ENCODE peak calls at places on chromosomes 4 and X, in five cellular contexts. P is right lobe of liver, B is uterus, Z is stomach, E is IMR-90. K is an unnamed sample. For H3K4me1, the result is how much of the 10 kb centered on the place peaks cover.

GRCh38 chrX:13607996-13608365 is 38.6 kb downstream of the EGFL6 start:
- DNase-seq in Z (peak), E (no peak), P (no peak), B (no peak), K (no peak)

GRCh38 chr4:2058264-2059033 is 678 bp upstream of the NAT8L start:
- DNase-seq in P (no peak), Z (no peak), B (no peak), E (no peak), K (no peak)

GRCh38 chr4:38180456-38180855 is 220.3 kb downstream of the PTTG2 start:
- DNase-seq in P (no peak), E (peak), Z (no peak), B (no peak), K (no peak)

GRCh38 chr4:1570291-1571164 is 113.6 kb downstream of the FAM53A start:
- DNase-seq in P (no peak), B (no peak), E (no peak), Z (no peak), K (no peak)

GRCh38 chrX:44317196-44317595 is 26.3 kb downstream of the EFHC2 start:
- DNase-seq in P (no peak), B (no peak), Z (no peak), E (no peak), K (no peak)

GRCh38 chr4:185424905-185425599 is 712 bp downstream of the UFSP2 start:
- DNase-seq in E (peak), B (no peak), P (no peak), Z (no peak), K (no peak)

GRCh38 chr4:72418458-72418857 is 150.6 kb downstream of the ADAMTS3 start:
- DNase-seq in B (peak), E (peak), Z (no peak), P (peak), K (peak)

GRCh38 chr4:17636341-17636695 is 21.9 kb downstream of the MED28 start:
- DNase-seq in B (no peak), P (no peak), Z (no peak), E (no peak), K (no peak)

GRCh38 chr4:54378461-54378860 is 149.4 kb downstream of the PDGFRA start:
- DNase-seq in P (no peak), E (peak), B (no peak), Z (no peak), K (no peak)

GRCh38 chrX:39396358-39396995 is 595.2 kb downstream of the MID1IP1 start:
- DNase-seq in B (no peak), P (no peak), Z (no peak), E (no peak), K (no peak)

GRCh38 chr4:110533940-110534339 is 58.0 kb downstream of the ENPEP start:
- DNase-seq in E (peak), B (no peak), Z (no peak), P (no peak), K (no peak)

GRCh38 chrX:101362757-101363156 is 14.2 kb upstream of the TIMM8A start:
- DNase-seq in P (no peak), E (no peak), B (no peak), Z (no peak), K (no peak)

GRCh38 chrX:81259008-81259713 is 57.3 kb downstream of the SH3BGRL start:
- DNase-seq in P (no peak), E (peak), Z (no peak), B (no peak), K (peak)

GRCh38 chr4:164894725-164895124 is 17.7 kb downstream of the APELA start:
- DNase-seq in Z (no peak), E (no peak), B (no peak), P (no peak), K (no peak)

GRCh38 chrX:25721564-25721963 is 416.6 kb upstream of the MAGEB18 start:
- DNase-seq in B (no peak), P (no peak), E (no peak), Z (no peak), K (no peak)

GRCh38 chr4:121977251-121978168 is 25.6 kb upstream of the TRPC3 start:
- DNase-seq in Z (no peak), P (no peak), B (no peak), E (peak), K (no peak)

GRCh38 chrX:96994088-96994487 is 110.4 kb downstream of the RPA4 start:
- DNase-seq in B (no peak), P (no peak), E (no peak), Z (no peak), K (no peak)

GRCh38 chrX:49884290-49884862 is 5.1 kb downstream of the USP27X start:
- DNase-seq in P (peak), B (peak), Z (peak), E (peak), K (peak)

GRCh38 chr4:121462660-121463261 is 81.9 kb upstream of the QRFPR start:
- DNase-seq in E (peak), Z (peak), B (no peak), P (no peak), K (no peak)

GRCh38 chrX:29477878-29478277 is 737.5 kb upstream of the MAGEB2 start:
- DNase-seq in E (no peak), P (no peak), B (no peak), Z (no peak), K (no peak)

GRCh38 chrX:101803451-101803850 is 128.4 kb downstream of the ZMAT1 start:
- DNase-seq in Z (no peak), P (no peak), E (peak), B (no peak), K (no peak)

GRCh38 chr4:6742989-6743388 is 27.0 kb downstream of the BLOC1S4 start:
- DNase-seq in Z (no peak), P (no peak), B (no peak), E (no peak), K (no peak)

GRCh38 chr4:110501826-110502225 is 25.9 kb downstream of the ENPEP start:
- DNase-seq in Z (no peak), B (no peak), E (peak), P (no peak), K (no peak)

GRCh38 chr4:174578366-174578765 is 56.1 kb upstream of the HPGD start:
- DNase-seq in E (no peak), P (no peak), Z (no peak), B (no peak), K (no peak)

GRCh38 chrX:44025611-44026010 is 52.4 kb upstream of the NDP start:
- DNase-seq in Z (no peak), B (no peak), P (no peak), E (peak), K (no peak)

GRCh38 chrX:138756234-138756633 is 44.7 kb upstream of the FGF13 start:
- DNase-seq in Z (no peak), P (no peak), B (no peak), E (no peak), K (peak)

GRCh38 chr4:3128058-3128457 is 53.6 kb downstream of the HTT start:
- DNase-seq in Z (no peak), P (no peak), B (no peak), E (no peak), K (no peak)

GRCh38 chrX:23902419-23902818 is 5.3 kb downstream of the APOO start:
- DNase-seq in P (no peak), B (no peak), Z (no peak), E (peak), K (no peak)

GRCh38 chrX:37879692-37880091 is 32.3 kb upstream of the DYNLT3 start:
- DNase-seq in E (no peak), P (no peak), Z (no peak), B (no peak), K (no peak)

GRCh38 chr4:150723727-150724411 is 141.9 kb downstream of the MAB21L2 start:
- DNase-seq in Z (no peak), B (no peak), E (no peak), P (no peak), K (no peak)

GRCh38 chr4:41569957-41570356 is 32.0 kb downstream of the LIMCH1 start:
- DNase-seq in Z (no peak), B (no peak), E (no peak), P (no peak), K (peak)

GRCh38 chr4:138632856-138633255 is 382.7 kb upstream of the NOCT start:
- DNase-seq in Z (no peak), P (no peak), E (no peak), B (no peak), K (no peak)

GRCh38 chr4:76600447-76600846 is 165.4 kb downstream of the SHROOM3 start:
- DNase-seq in E (no peak), P (no peak), Z (no peak), B (no peak), K (no peak)

GRCh38 chrX:133215747-133216146 is 2.4 kb downstream of the TFDP3 start:
- DNase-seq in B (no peak), Z (no peak), E (peak), P (no peak), K (no peak)

GRCh38 chrX:108732630-108733321 is 3.6 kb downstream of the IRS4 start:
- DNase-seq in Z (no peak), B (no peak), P (no peak), E (no peak), K (no peak)

GRCh38 chrX:86806786-86807185 is 658.5 kb downstream of the DACH2 start:
- DNase-seq in Z (no peak), B (no peak), E (peak), P (no peak), K (no peak)

GRCh38 chr4:70747874-70748273 is 26.1 kb downstream of the RUFY3 start:
- DNase-seq in Z (no peak), P (no peak), B (no peak), E (peak), K (no peak)

GRCh38 chr4:126568652-126569580 is 1063.8 kb upstream of the INTU start:
- DNase-seq in E (no peak), B (no peak), Z (no peak), P (no peak), K (no peak)

GRCh38 chr4:72302981-72303704 is 265.9 kb downstream of the ADAMTS3 start:
- DNase-seq in B (no peak), E (peak), P (peak), Z (peak), K (no peak)

GRCh38 chrX:44474410-44474809 is 68.2 kb downstream of the FUNDC1 start:
- DNase-seq in Z (no peak), E (no peak), P (peak), B (no peak), K (no peak)

GRCh38 chr4:184268574-184269160 is 51.0 kb upstream of the ENPP6 start:
- DNase-seq in Z (no peak), E (no peak), P (no peak), B (no peak), K (no peak)

GRCh38 chr4:184265566-184266351 is 48.1 kb upstream of the ENPP6 start:
- DNase-seq in B (no peak), Z (no peak), P (no peak), E (peak), K (no peak)

GRCh38 chr4:184267673-184268573 is 50.2 kb upstream of the ENPP6 start:
- DNase-seq in Z (peak), B (no peak), E (peak), P (peak), K (no peak)

GRCh38 chr4:184269879-184270430 is 52.3 kb upstream of the ENPP6 start:
- DNase-seq in P (peak), E (no peak), B (no peak), Z (no peak), K (no peak)

DNA sequence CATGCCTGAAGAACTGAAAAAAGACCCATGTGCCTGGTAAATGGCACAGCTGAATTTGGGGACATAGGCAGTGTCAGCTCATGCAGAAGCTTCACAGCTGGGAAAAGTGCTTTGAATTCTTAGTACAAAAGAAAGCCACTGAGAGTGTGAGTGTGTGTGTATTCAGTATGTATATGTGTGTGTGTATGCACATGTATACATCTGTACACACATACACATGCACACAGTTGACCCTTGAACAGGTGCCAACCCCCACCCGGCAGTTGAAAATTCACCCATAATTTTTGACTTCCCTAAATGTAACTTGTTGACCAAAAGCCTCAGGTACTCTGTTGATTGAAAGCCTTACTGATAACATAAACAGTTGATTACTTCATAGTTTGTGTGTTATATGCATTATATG is 49.5 kb upstream of the ENPP6 start:
- DNase-seq in P (no peak), E (no peak), B (no peak), Z (no peak), K (no peak)
- H3K4me1 ChIP-seq in P (under half), E (under half), B (under half), Z (under half), K (under half)

GRCh38 chrX:18899796-18900380 is 84.0 kb downstream of the PHKA2 start:
- DNase-seq in Z (no peak), B (no peak), E (no peak), P (no peak), K (no peak)
- TF ChIP-seq CTCF in Z (no peak), B (peak), E (peak), P (peak), K (peak)

GRCh38 chrX:95762716-95763115 is 921.9 kb upstream of the DIAPH2 start:
- DNase-seq in E (no peak), Z (no peak), P (no peak), B (no peak), K (no peak)
- H3K27ac ChIP-seq in E (no peak), Z (no peak), P (no peak), B (no peak), K (no peak)

DNA sequence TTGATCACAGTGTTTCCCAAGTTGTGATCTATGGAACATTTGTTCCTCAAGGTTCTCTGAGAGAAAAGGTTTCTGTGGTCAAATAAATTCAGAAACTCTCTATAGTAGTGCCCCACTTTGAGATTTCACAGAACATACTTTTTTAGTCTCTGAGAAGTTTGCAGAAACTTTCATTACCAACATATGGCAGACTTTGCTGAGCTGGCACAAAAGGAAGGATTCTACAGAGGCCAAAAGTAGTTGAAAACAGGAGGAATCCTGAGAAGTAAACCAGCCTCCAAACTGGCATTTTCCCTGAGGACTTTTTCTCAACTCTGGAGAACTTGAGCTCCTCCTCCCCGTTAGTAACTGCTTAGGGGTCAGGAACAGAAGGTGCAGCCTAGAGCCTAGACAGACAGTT is 117.8 kb upstream of the ESX1 start:
- DNase-seq in B (no peak), E (no peak), Z (no peak), P (no peak), K (no peak)
- H3K4me1 ChIP-seq in B (under half), E (under half), Z (under half), P (under half), K (under half)

DNA sequence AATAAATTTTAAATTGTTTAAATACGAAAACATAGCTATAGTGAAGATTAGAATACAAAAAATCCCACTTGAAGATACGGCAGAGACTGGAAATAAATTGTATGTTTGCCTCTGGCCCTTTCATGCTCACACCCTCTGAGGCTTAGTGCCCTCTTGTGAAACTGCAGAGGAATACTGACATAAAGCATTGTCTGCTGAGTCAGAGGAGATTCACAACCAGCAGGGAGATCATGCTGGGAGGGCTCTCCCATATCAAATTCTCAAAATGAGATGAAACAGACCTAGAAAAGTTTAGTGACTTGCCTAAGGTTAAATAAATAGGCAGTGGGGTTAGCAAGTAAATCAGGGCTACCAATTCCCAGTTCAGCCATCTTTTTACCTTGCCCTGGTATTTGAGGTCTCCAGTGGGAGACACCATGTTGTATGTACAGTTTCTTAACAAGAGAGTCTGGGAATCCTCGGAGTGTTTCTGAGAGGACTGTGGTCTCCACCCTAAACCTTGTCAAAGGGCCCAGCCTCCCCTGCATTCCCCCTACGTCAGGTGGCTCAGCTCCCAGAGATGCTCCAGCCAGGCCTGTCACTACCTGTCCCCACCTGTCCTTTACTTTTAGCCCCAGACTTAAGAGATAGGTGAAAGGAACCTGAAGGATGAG is 581.4 kb upstream of the DIPK2B start:
- DNase-seq in P (no peak), E (peak), B (no peak), Z (no peak), K (no peak)
- TF ChIP-seq CTCF in P (peak), E (peak), B (peak), Z (no peak), K (peak)

GRCh38 chr4:47852121-47852520 is 14.3 kb upstream of the CORIN start:
- DNase-seq in P (no peak), E (peak), B (no peak), Z (no peak), K (no peak)
- H3K27ac ChIP-seq in P (no peak), E (no peak), B (peak), Z (no peak), K (no peak)

GRCh38 chrX:65601126-65601525 is 66.3 kb upstream of the MSN start:
- DNase-seq in B (no peak), P (no peak), Z (no peak), E (no peak), K (peak)
- H3K4me1 ChIP-seq in B (under half), P (under half), Z (under half), E (under half), K (under half)

GRCh38 chrX:117998171-117998570 is 118.4 kb downstream of the KLHL13 start:
- DNase-seq in E (no peak), B (no peak), Z (no peak), P (no peak), K (no peak)

GRCh38 chrX:117996408-117996807 is 120.2 kb downstream of the KLHL13 start:
- DNase-seq in E (no peak), P (no peak), Z (no peak), B (no peak), K (no peak)

GRCh38 chrX:117995378-117995777 is 121.2 kb downstream of the KLHL13 start:
- DNase-seq in P (no peak), E (no peak), Z (no peak), B (no peak), K (no peak)

GRCh38 chrX:118000518-118000917 is 116.1 kb downstream of the KLHL13 start:
- DNase-seq in Z (no peak), B (no peak), P (no peak), E (no peak), K (no peak)

GRCh38 chrX:117996918-117997480 is 119.6 kb downstream of the KLHL13 start:
- DNase-seq in E (peak), B (no peak), Z (no peak), P (no peak), K (no peak)
- TF ChIP-seq CTCF in E (peak), B (no peak), Z (no peak), P (no peak), K (peak)

GRCh38 chr4:23885943-23886590 is 3.8 kb downstream of the PPARGC1A start:
- DNase-seq in Z (no peak), P (no peak), E (no peak), B (no peak), K (no peak)
- H3K27ac ChIP-seq in Z (peak), P (peak), E (no peak), B (no peak), K (peak)